ENCODE peak calls at places on chromosomes 16 and 17, in four cellular contexts. One of them, this sample, is unnamed.

GRCh38 chr17:43465049-43465448 is 18.7 kb upstream of the DHX8 start:
- DNase-seq in IMR-90: no peak
- DNase-seq in endothelial cell of umbilical vein: no peak
- DNase-seq in K562: no peak
- DNase-seq in this sample: no peak

GRCh38 chr16:72474511-72475123 is 302.7 kb upstream of the PMFBP1 start:
- DNase-seq in IMR-90: peak; percentile 78
- DNase-seq in endothelial cell of umbilical vein: peak; percentile 23
- DNase-seq in K562: no peak
- DNase-seq in this sample: peak; percentile 21

GRCh38 chr16:73023320-73023719 is 24.6 kb downstream of the ZFHX3 start:
- DNase-seq in IMR-90: no peak
- DNase-seq in endothelial cell of umbilical vein: no peak
- DNase-seq in K562: no peak
- DNase-seq in this sample: no peak

GRCh38 chr17:75639327-75639726 is 6.1 kb downstream of the SMIM5 start:
- DNase-seq in IMR-90: no peak
- DNase-seq in endothelial cell of umbilical vein: no peak
- DNase-seq in K562: no peak
- DNase-seq in this sample: no peak

GRCh38 chr16:53773150-53773846 is 69.3 kb downstream of the FTO start:
- DNase-seq in IMR-90: peak; percentile 79
- DNase-seq in endothelial cell of umbilical vein: peak; percentile 79
- DNase-seq in K562: peak; percentile 8
- DNase-seq in this sample: no peak

GRCh38 chr16:84885024-84885910 is 65.5 kb downstream of the CRISPLD2 start:
- DNase-seq in IMR-90: no peak
- DNase-seq in endothelial cell of umbilical vein: peak; percentile 62
- DNase-seq in K562: no peak
- DNase-seq in this sample: no peak

GRCh38 chr17:71438631-71439146 is 682.1 kb upstream of the SOX9 start:
- DNase-seq in IMR-90: peak; percentile 98
- DNase-seq in endothelial cell of umbilical vein: peak; percentile 1
- DNase-seq in K562: no peak
- DNase-seq in this sample: peak; percentile 99

GRCh38 chr17:82016875-82017459 is 5.7 kb downstream of the CENPX start:
- DNase-seq in IMR-90: no peak
- DNase-seq in endothelial cell of umbilical vein: no peak
- DNase-seq in K562: no peak
- DNase-seq in this sample: no peak

GRCh38 chr16:25481636-25482035 is 210.1 kb upstream of the HS3ST4 start:
- DNase-seq in IMR-90: no peak
- DNase-seq in endothelial cell of umbilical vein: no peak
- DNase-seq in K562: no peak
- DNase-seq in this sample: no peak

GRCh38 chr16:11205754-11206459 is 50.1 kb downstream of the SOCS1 start:
- DNase-seq in IMR-90: peak; percentile 42
- DNase-seq in endothelial cell of umbilical vein: peak; percentile 9
- DNase-seq in K562: no peak
- DNase-seq in this sample: no peak

GRCh38 chr17:6075845-6076244 is 5.7 kb downstream of the WSCD1 start:
- DNase-seq in IMR-90: no peak
- DNase-seq in endothelial cell of umbilical vein: no peak
- DNase-seq in K562: no peak
- DNase-seq in this sample: no peak

GRCh38 chr17:42049834-42050359 is 504 bp downstream of the C17orf113 start:
- DNase-seq in IMR-90: no peak
- DNase-seq in endothelial cell of umbilical vein: no peak
- DNase-seq in K562: no peak
- DNase-seq in this sample: no peak

GRCh38 chr17:68731465-68731864 is 130.3 kb upstream of the FAM20A start:
- DNase-seq in IMR-90: no peak
- DNase-seq in endothelial cell of umbilical vein: no peak
- DNase-seq in K562: no peak
- DNase-seq in this sample: no peak

GRCh38 chr17:8366231-8366630 is 10.3 kb downstream of the KRABD2 start:
- DNase-seq in IMR-90: peak; percentile 84
- DNase-seq in endothelial cell of umbilical vein: peak; percentile 91
- DNase-seq in K562: no peak
- DNase-seq in this sample: no peak

GRCh38 chr16:70685938-70686375 is at the start of gene MTSS2:
- DNase-seq in IMR-90: peak; percentile 85
- DNase-seq in endothelial cell of umbilical vein: peak; percentile 89
- DNase-seq in K562: peak; percentile 94
- DNase-seq in this sample: no peak

GRCh38 chr16:85137323-85138072 is 25.2 kb upstream of the CIBAR2 start:
- DNase-seq in IMR-90: peak; percentile 85
- DNase-seq in endothelial cell of umbilical vein: peak; percentile 65
- DNase-seq in K562: peak; percentile 73
- DNase-seq in this sample: no peak

GRCh38 chr17:1999557-2000251 is 25.4 kb downstream of the RTN4RL1 start:
- DNase-seq in IMR-90: peak; percentile 19
- DNase-seq in endothelial cell of umbilical vein: peak; percentile 27
- DNase-seq in K562: no peak
- DNase-seq in this sample: no peak

GRCh38 chr16:88831838-88832237 is 20.1 kb upstream of the APRT start:
- DNase-seq in IMR-90: no peak
- DNase-seq in endothelial cell of umbilical vein: no peak
- DNase-seq in K562: peak; percentile 54
- DNase-seq in this sample: no peak

GRCh38 chr17:63974594-63975192 is 2.0 kb upstream of the SCN4A start:
- DNase-seq in IMR-90: peak; percentile 67
- DNase-seq in endothelial cell of umbilical vein: peak; percentile 51
- DNase-seq in K562: no peak
- DNase-seq in this sample: peak; percentile 60

GRCh38 chr17:43418441-43419374 is 19.9 kb downstream of the ARL4D start:
- DNase-seq in IMR-90: peak; percentile 92
- DNase-seq in endothelial cell of umbilical vein: no peak
- DNase-seq in K562: no peak
- DNase-seq in this sample: peak; percentile 73

GRCh38 chr17:21772321-21772720 is 80.0 kb downstream of the KCNJ18 start:
- DNase-seq in IMR-90: no peak
- DNase-seq in endothelial cell of umbilical vein: no peak
- DNase-seq in K562: no peak
- DNase-seq in this sample: no peak

GRCh38 chr17:51912939-51913338 is 245.6 kb downstream of the CA10 start:
- DNase-seq in IMR-90: no peak
- DNase-seq in endothelial cell of umbilical vein: no peak
- DNase-seq in K562: no peak
- DNase-seq in this sample: no peak

GRCh38 chr17:66715745-66716156 is 119.2 kb upstream of the CACNG5 start:
- DNase-seq in IMR-90: peak; percentile 75
- DNase-seq in endothelial cell of umbilical vein: peak; percentile 70
- DNase-seq in K562: no peak
- DNase-seq in this sample: no peak

GRCh38 chr16:23803591-23804123 is 32.1 kb upstream of the PRKCB start:
- DNase-seq in IMR-90: peak; percentile 8
- DNase-seq in endothelial cell of umbilical vein: peak; percentile 15
- DNase-seq in K562: peak; percentile 79
- DNase-seq in this sample: no peak

GRCh38 chr17:43814026-43814425 is 18.9 kb downstream of the MPP3 start:
- DNase-seq in IMR-90: no peak
- DNase-seq in endothelial cell of umbilical vein: no peak
- DNase-seq in K562: no peak
- DNase-seq in this sample: no peak

GRCh38 chr16:65967376-65967775 is 399.1 kb upstream of the CDH5 start:
- DNase-seq in IMR-90: peak; percentile 45
- DNase-seq in endothelial cell of umbilical vein: no peak
- DNase-seq in K562: no peak
- DNase-seq in this sample: no peak

GRCh38 chr16:19997734-19998133 is 76.0 kb downstream of the GPR139 start:
- DNase-seq in IMR-90: no peak
- DNase-seq in endothelial cell of umbilical vein: no peak
- DNase-seq in K562: no peak
- DNase-seq in this sample: no peak

GRCh38 chr17:60819447-60820130 is 141.9 kb downstream of the BCAS3 start:
- DNase-seq in IMR-90: no peak
- DNase-seq in endothelial cell of umbilical vein: no peak
- DNase-seq in K562: no peak
- DNase-seq in this sample: no peak

GRCh38 chr17:18044609-18045008 is 5.4 kb downstream of the GID4 start:
- DNase-seq in IMR-90: no peak
- DNase-seq in endothelial cell of umbilical vein: no peak
- DNase-seq in K562: no peak
- DNase-seq in this sample: no peak

GRCh38 chr17:50477976-50478375 is 684 bp upstream of the RSAD1 start:
- DNase-seq in IMR-90: no peak
- DNase-seq in endothelial cell of umbilical vein: no peak
- DNase-seq in K562: no peak
- DNase-seq in this sample: no peak
- H3K9ac ChIP-seq in IMR-90: peak overlapping the region; percentile 64
- H3K9ac ChIP-seq in endothelial cell of umbilical vein: no peak overlapping the region
- H3K9ac ChIP-seq in K562: peak overlapping the region; percentile 94
- H3K9ac ChIP-seq in this sample: peak overlapping the region; percentile 85

DNA sequence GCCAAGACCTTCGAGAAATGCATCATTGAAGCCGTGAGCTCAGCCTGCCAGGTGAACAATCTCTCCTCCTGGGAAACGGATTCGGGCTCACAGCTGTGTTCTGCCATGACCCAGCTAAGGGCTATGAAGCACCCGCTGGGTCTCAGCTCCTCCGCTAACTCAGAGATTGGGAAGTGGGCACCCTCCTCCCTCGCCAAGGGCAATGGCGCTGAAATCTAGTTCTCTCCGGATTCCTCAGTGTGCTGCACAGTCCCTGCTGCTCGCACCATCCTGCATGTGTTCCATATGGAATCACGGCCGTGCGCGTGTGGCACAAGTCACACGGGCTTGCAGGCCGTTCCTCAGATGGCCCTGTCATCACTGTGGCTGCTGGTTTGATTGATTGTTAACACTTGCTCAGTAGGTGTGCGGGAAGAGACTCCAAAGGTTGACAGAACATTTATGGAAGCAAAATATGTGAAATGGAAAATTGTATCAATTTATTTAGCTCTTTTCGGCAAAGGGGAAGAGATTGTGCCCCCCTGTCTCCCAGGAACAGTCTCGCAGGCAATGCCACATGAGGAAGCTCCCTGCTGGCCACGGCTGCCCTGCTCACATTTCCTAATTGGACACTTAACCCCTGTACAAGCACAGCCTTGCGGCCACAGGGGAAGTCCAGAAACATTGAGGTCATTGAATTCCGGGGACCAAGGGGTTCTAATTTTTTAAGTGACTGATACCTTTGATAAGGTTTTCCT is 58.8 kb downstream of the RNF213 start:
- DNase-seq in IMR-90: no peak
- DNase-seq in endothelial cell of umbilical vein: no peak
- DNase-seq in K562: no peak
- DNase-seq in this sample: no peak
- H3K9me1 ChIP-seq in IMR-90: peaks cover 3% of the 10 kb centered on the region
- H3K9me1 ChIP-seq in endothelial cell of umbilical vein: no peaks in the 10 kb centered on the region
- H3K9me1 ChIP-seq in K562: no peaks in the 10 kb centered on the region
- H3K9me1 ChIP-seq in this sample: no peaks in the 10 kb centered on the region

GRCh38 chr16:50709061-50709695 is 15.8 kb downstream of the NOD2 start:
- DNase-seq in IMR-90: no peak
- DNase-seq in endothelial cell of umbilical vein: no peak
- DNase-seq in K562: no peak
- DNase-seq in this sample: no peak
- H3K9ac ChIP-seq in IMR-90: no peak overlapping the region
- H3K9ac ChIP-seq in endothelial cell of umbilical vein: no peak overlapping the region
- H3K9ac ChIP-seq in K562: no peak overlapping the region
- H3K9ac ChIP-seq in this sample: no peak overlapping the region

GRCh38 chr16:46898006-46898405 is 13.8 kb downstream of the GPT2 start:
- DNase-seq in IMR-90: no peak
- DNase-seq in endothelial cell of umbilical vein: no peak
- DNase-seq in K562: no peak
- DNase-seq in this sample: no peak
- H3K9me1 ChIP-seq in IMR-90: peaks cover 26% of the 10 kb centered on the region
- H3K9me1 ChIP-seq in endothelial cell of umbilical vein: no peaks in the 10 kb centered on the region
- H3K9me1 ChIP-seq in K562: no peaks in the 10 kb centered on the region
- H3K9me1 ChIP-seq in this sample: no peaks in the 10 kb centered on the region

GRCh38 chr16:81000873-81001272 is 5.8 kb downstream of the CMC2 start:
- DNase-seq in IMR-90: no peak
- DNase-seq in endothelial cell of umbilical vein: no peak
- DNase-seq in K562: no peak
- DNase-seq in this sample: no peak

GRCh38 chr16:80994451-80994850 is 12.2 kb downstream of the CMC2 start:
- DNase-seq in IMR-90: peak; percentile 39
- DNase-seq in endothelial cell of umbilical vein: no peak
- DNase-seq in K562: no peak
- DNase-seq in this sample: no peak

GRCh38 chr16:80996688-80997138 is 10.0 kb downstream of the CMC2 start:
- DNase-seq in IMR-90: no peak
- DNase-seq in endothelial cell of umbilical vein: peak; percentile 29
- DNase-seq in K562: no peak
- DNase-seq in this sample: no peak

GRCh38 chr16:80997964-80998620 is 8.6 kb downstream of the CMC2 start:
- DNase-seq in IMR-90: no peak
- DNase-seq in endothelial cell of umbilical vein: no peak
- DNase-seq in K562: no peak
- DNase-seq in this sample: no peak

GRCh38 chr16:80997139-80997798 is 9.4 kb downstream of the CMC2 start:
- DNase-seq in IMR-90: no peak
- DNase-seq in endothelial cell of umbilical vein: peak; percentile 54
- DNase-seq in K562: no peak
- DNase-seq in this sample: no peak
- H3K9ac ChIP-seq in IMR-90: peak overlapping the region; percentile 16
- H3K9ac ChIP-seq in endothelial cell of umbilical vein: peak overlapping the region; percentile 51
- H3K9ac ChIP-seq in K562: no peak overlapping the region
- H3K9ac ChIP-seq in this sample: no peak overlapping the region

This sample was measured in keratinocyte.